ENCODE peak calls at places on chromosome 9, in five cellular contexts. Z is A549, A is right lobe of liver, L is Peyer's patch, F is body of pancreas. P is an unnamed sample.

GRCh38 chr9:29285818-29286217 is 1712.5 kb upstream of the C9orf72 start:
- DNase-seq in Z (peak), A (no peak), L (no peak), F (no peak), P (no peak)

GRCh38 chr9:20744046-20744630 is 60.1 kb downstream of the FOCAD start:
- DNase-seq in Z (no peak), A (no peak), L (no peak), F (no peak), P (no peak)

GRCh38 chr9:114174876-114175771 is 19.8 kb downstream of the COL27A1 start:
- DNase-seq in Z (no peak), A (peak), L (no peak), F (peak), P (peak)

GRCh38 chr9:120609636-120610035 is 29.7 kb upstream of the CDK5RAP2 start:
- DNase-seq in Z (no peak), A (no peak), L (no peak), F (no peak), P (no peak)

GRCh38 chr9:108412755-108413154 is 443.0 kb downstream of the ACTL7B start:
- DNase-seq in Z (peak), A (no peak), L (no peak), F (no peak), P (no peak)

GRCh38 chr9:132970306-132971062 is 8.0 kb upstream of the GFI1B start:
- DNase-seq in Z (no peak), A (no peak), L (no peak), F (no peak), P (no peak)

GRCh38 chr9:35951736-35952135 is 6.2 kb downstream of the OR2S2 start:
- DNase-seq in Z (peak), A (no peak), L (no peak), F (no peak), P (no peak)

GRCh38 chr9:4435197-4435596 is 55.1 kb upstream of the SLC1A1 start:
- DNase-seq in Z (peak), A (no peak), L (no peak), F (no peak), P (no peak)

GRCh38 chr9:78713746-78714405 is 417.0 kb downstream of the PSAT1 start:
- DNase-seq in Z (no peak), A (no peak), L (no peak), F (no peak), P (no peak)

GRCh38 chr9:110541950-110542349 is 37.6 kb downstream of the SVEP1 start:
- DNase-seq in Z (no peak), A (no peak), L (no peak), F (no peak), P (no peak)

GRCh38 chr9:124507880-124508432 is 757 bp upstream of the NR5A1 start:
- DNase-seq in Z (no peak), A (no peak), L (no peak), F (no peak), P (no peak)

GRCh38 chr9:36999728-37000333 is 34.2 kb downstream of the PAX5 start:
- DNase-seq in Z (no peak), A (no peak), L (no peak), F (no peak), P (no peak)

GRCh38 chr9:79766091-79766490 is 194.3 kb downstream of the TLE4 start:
- DNase-seq in Z (no peak), A (no peak), L (no peak), F (no peak), P (no peak)

GRCh38 chr9:133977421-133978201 is 14.5 kb downstream of the VAV2 start:
- DNase-seq in Z (no peak), A (peak), L (no peak), F (peak), P (peak)

GRCh38 chr9:5712651-5713360 is 83.9 kb downstream of the RIC1 start:
- DNase-seq in Z (no peak), A (no peak), L (no peak), F (no peak), P (no peak)

DNA sequence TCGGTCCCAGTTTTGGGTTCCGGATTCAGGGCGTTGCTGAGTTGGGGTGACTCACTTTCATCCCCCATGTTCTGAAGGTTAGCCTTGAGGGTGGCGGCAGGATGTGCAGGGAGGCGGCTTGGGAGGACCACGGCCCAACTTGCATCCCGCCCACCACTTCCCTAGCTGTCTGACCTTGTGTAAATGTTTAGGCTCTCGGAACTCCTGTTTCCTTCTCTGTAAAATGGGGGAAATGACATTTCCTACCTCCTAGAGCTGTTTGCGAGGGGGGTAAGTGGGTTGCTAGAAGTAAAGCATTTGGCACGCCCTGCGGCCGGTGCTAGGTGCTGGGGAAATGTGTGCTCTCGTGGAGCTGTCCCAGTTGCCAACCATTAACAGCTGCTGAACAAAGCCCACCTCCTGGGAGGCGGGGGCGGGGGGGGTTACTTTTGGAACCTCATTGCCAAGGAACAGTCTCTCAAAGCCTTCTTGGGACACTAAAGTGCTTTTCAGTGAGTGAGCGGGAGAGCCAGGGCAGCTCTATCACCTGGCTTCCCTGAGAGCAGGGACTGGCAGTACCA is 27.5 kb downstream of the PTGES2 start:
- DNase-seq in Z (no peak), A (peak), L (no peak), F (no peak), P (no peak)
- H3K4me3 ChIP-seq in Z (no peak), A (peak), L (peak), F (peak), P (no peak)

GRCh38 chr9:38067611-38067891 is 1.5 kb downstream of the SHB start:
- DNase-seq in Z (no peak), A (peak), L (peak), F (peak), P (peak)
- TF ChIP-seq POLR2A in Z (no peak), A (no peak), L (no peak), F (peak), P (no peak)

GRCh38 chr9:131505012-131505411 is 2.3 kb downstream of the POMT1 start:
- DNase-seq in Z (no peak), A (no peak), L (no peak), F (no peak), P (no peak)

GRCh38 chr9:131500377-131500776 is 2.3 kb upstream of the POMT1 start:
- DNase-seq in Z (no peak), A (no peak), L (peak), F (no peak), P (no peak)

GRCh38 chr9:131503626-131504465 is 1.1 kb downstream of the POMT1 start:
- DNase-seq in Z (peak), A (no peak), L (peak), F (no peak), P (no peak)

GRCh38 chr9:131500939-131501541 is 1.7 kb upstream of the POMT1 start:
- DNase-seq in Z (no peak), A (no peak), L (no peak), F (no peak), P (no peak)

GRCh38 chr9:131502781-131503625 is at the start of gene POMT1:
- DNase-seq in Z (peak), A (peak), L (peak), F (peak), P (peak)
- H3K4me3 ChIP-seq in Z (peak), A (peak), L (peak), F (peak), P (peak)

GRCh38 chr9:136673970-136674785 is 11.5 kb downstream of the EGFL7 start:
- DNase-seq in Z (no peak), A (peak), L (no peak), F (no peak), P (no peak)
- TF ChIP-seq POLR2A in Z (no peak), A (no peak), L (no peak), F (no peak), P (no peak)

GRCh38 chr9:16727452-16728127 is 142.9 kb downstream of the BNC2 start:
- DNase-seq in Z (no peak), A (no peak), L (no peak), F (no peak), P (no peak)

GRCh38 chr9:16726023-16726422 is 144.4 kb downstream of the BNC2 start:
- DNase-seq in Z (peak), A (no peak), L (no peak), F (no peak), P (no peak)

GRCh38 chr9:16725066-16725465 is 145.4 kb downstream of the BNC2 start:
- DNase-seq in Z (no peak), A (no peak), L (no peak), F (no peak), P (no peak)

GRCh38 chr9:16728128-16728505 is 142.4 kb downstream of the BNC2 start:
- DNase-seq in Z (no peak), A (no peak), L (no peak), F (no peak), P (no peak)

DNA sequence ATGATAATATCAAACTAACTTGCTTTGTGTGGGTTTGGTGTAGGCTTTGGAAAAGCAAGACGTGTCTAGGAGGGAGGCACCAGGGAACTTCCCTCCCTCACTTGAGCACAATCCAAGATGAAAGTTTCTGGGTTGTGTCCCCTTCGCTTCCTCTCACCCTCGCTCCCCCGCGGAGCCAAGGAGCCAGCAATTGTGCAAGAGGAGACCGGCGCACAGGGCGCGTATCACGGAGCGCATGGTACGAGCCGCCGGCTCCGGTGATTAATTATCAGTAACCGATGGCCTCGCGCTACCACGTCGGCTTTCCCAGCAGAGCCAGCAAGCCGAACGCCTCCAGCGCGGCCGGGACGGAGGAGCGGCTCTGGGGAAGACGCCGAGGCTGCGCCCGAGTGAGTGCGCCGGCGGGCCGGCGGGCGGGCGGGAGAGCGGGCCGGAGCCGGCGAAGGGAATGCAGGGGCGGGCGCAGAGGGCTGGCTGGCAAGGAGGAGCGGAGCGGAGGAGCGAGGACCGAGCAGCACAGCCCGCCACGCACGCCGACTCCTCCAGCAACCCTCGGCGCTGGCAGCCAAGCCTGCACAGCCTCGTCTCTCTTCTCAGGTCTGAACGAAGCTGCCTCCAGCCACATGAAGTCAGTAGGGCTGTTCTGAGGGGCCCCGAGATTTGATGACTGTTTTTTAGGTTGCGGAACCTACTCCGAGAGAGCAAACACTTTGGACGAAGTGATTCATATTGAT is 143.6 kb downstream of the BNC2 start:
- DNase-seq in Z (peak), A (peak), L (peak), F (peak), P (peak)
- H3K4me3 ChIP-seq in Z (peak), A (peak), L (peak), F (peak), P (peak)